ENCODE peak calls at places on chromosomes 11 and 22, in ten cellular contexts. D is posterior cingulate gyrus, L is NCI-H1105, X is WERI-Rb-1, F is body of pancreas, V is sciatic nerve, B is HT1080, H is EH, U is head of caudate nucleus, C is AG09309. I is an unnamed sample.

GRCh38 chr11:113384551-113384950 is 3.0 kb upstream of the ANKK1 start:
- DNase-seq in H (peak), C (peak), B (peak), V (no peak), X (no peak), U (no peak), D (no peak), L (peak), F (no peak), I (no peak)

GRCh38 chr11:66591175-66591574 is 1.7 kb downstream of the CCDC87 start:
- DNase-seq in V (no peak), F (no peak), L (no peak), H (no peak), U (no peak), D (no peak), C (no peak), X (no peak), B (no peak), I (no peak)

GRCh38 chr11:33116535-33116934 is 44.7 kb downstream of the CSTF3 start:
- DNase-seq in X (no peak), U (no peak), V (no peak), C (no peak), H (no peak), B (peak), L (no peak), F (no peak), D (no peak), I (no peak)

GRCh38 chr11:76773921-76774361 is 9.2 kb upstream of the TSKU start:
- DNase-seq in V (no peak), C (no peak), X (no peak), U (no peak), D (no peak), B (no peak), H (no peak), L (no peak), F (peak), I (peak)

GRCh38 chr11:79263001-79263400 is 177.8 kb downstream of the TENM4 start:
- DNase-seq in U (no peak), F (no peak), C (no peak), D (no peak), V (no peak), X (peak), H (no peak), L (peak), B (no peak), I (no peak)

GRCh38 chr22:40324468-40325305 is 21.6 kb upstream of the ADSL start:
- DNase-seq in X (no peak), D (no peak), H (no peak), L (no peak), U (no peak), V (no peak), C (no peak), F (no peak), B (no peak), I (no peak)

GRCh38 chr11:19316434-19316833 is 75.7 kb upstream of the E2F8 start:
- DNase-seq in V (peak), L (no peak), D (no peak), F (peak), U (peak), C (no peak), H (no peak), X (no peak), B (no peak), I (peak)

GRCh38 chr22:23137905-23138520 is 3.8 kb downstream of the RSPH14 start:
- DNase-seq in H (peak), D (peak), C (no peak), B (peak), U (no peak), F (peak), L (no peak), V (no peak), X (no peak), I (no peak)

GRCh38 chr11:103327721-103328120 is 218.5 kb downstream of the DYNC2H1 start:
- DNase-seq in V (no peak), D (no peak), C (no peak), U (no peak), F (no peak), L (no peak), H (no peak), B (no peak), X (no peak), I (no peak)

GRCh38 chr11:101880208-101880607 is 34.6 kb upstream of the CEP126 start:
- DNase-seq in L (peak), B (peak), C (no peak), H (peak), X (peak), V (no peak), F (peak), D (no peak), U (peak), I (no peak)

GRCh38 chr11:94958118-94958517 is 15.2 kb downstream of the CWC15 start:
- DNase-seq in U (no peak), B (peak), D (no peak), C (no peak), L (no peak), F (no peak), V (no peak), H (peak), X (no peak), I (no peak)

GRCh38 chr11:5620606-5621521 is 3.9 kb upstream of the TRIM34 start:
- DNase-seq in U (no peak), B (peak), H (peak), X (no peak), F (peak), V (no peak), C (peak), D (no peak), L (no peak), I (no peak)

GRCh38 chr11:71213696-71214552 is 38.5 kb downstream of the SHANK2 start:
- DNase-seq in F (no peak), B (no peak), C (no peak), H (no peak), V (peak), D (peak), U (no peak), X (no peak), L (no peak), I (no peak)

GRCh38 chr11:76860539-76861475 is at the start of gene ACER3:
- DNase-seq in V (peak), F (peak), H (peak), C (peak), L (peak), X (peak), D (peak), U (peak), B (peak), I (peak)

GRCh38 chr22:31229402-31230140 is 17.5 kb downstream of the LIMK2 start:
- DNase-seq in B (peak), C (no peak), X (peak), V (no peak), U (no peak), F (peak), H (peak), D (no peak), L (no peak), I (peak)

GRCh38 chr11:62882811-62883496 is 2.3 kb downstream of the SLC3A2 start:
- DNase-seq in B (no peak), C (no peak), L (no peak), X (no peak), H (peak), V (no peak), D (no peak), F (no peak), U (no peak), I (no peak)

GRCh38 chr11:73804712-73805111 is 17.0 kb downstream of the MRPL48 start:
- DNase-seq in D (no peak), C (no peak), V (no peak), F (no peak), U (no peak), X (no peak), B (no peak), L (no peak), H (no peak), I (no peak)

GRCh38 chr11:17846852-17847453 is 112.4 kb downstream of the KCNC1 start:
- DNase-seq in V (no peak), C (no peak), B (peak), H (peak), F (no peak), U (peak), X (peak), D (peak), L (no peak), I (peak)

GRCh38 chr11:80872116-80872728 is 1431.4 kb upstream of the TENM4 start:
- DNase-seq in F (no peak), U (no peak), H (no peak), L (no peak), V (no peak), X (no peak), C (no peak), B (no peak), D (no peak), I (no peak)

GRCh38 chr11:86247608-86248007 is 3.1 kb downstream of the EED start:
- DNase-seq in C (no peak), V (no peak), U (no peak), L (no peak), B (no peak), F (no peak), D (no peak), H (no peak), X (no peak), I (no peak)

GRCh38 chr11:25211635-25212251 is 714.9 kb downstream of the LUZP2 start:
- DNase-seq in V (no peak), X (no peak), L (no peak), H (no peak), C (no peak), B (peak), U (no peak), D (no peak), F (no peak), I (no peak)

GRCh38 chr11:115629456-115630015 is 125.3 kb upstream of the CADM1 start:
- DNase-seq in L (no peak), D (no peak), H (no peak), C (no peak), X (no peak), U (no peak), F (no peak), B (no peak), V (no peak), I (no peak)

GRCh38 chr11:48034926-48035876 is 54.8 kb downstream of the PTPRJ start:
- DNase-seq in L (no peak), B (peak), X (peak), U (peak), H (no peak), C (no peak), V (peak), D (peak), F (peak), I (peak)

GRCh38 chr11:79198898-79199250 is 242.0 kb downstream of the TENM4 start:
- DNase-seq in H (peak), U (no peak), X (no peak), C (no peak), B (peak), F (no peak), L (no peak), V (no peak), D (no peak), I (peak)

GRCh38 chr11:65435330-65435931 is 12.8 kb downstream of the NEAT1 start:
- DNase-seq in C (no peak), B (no peak), H (peak), X (no peak), V (peak), F (no peak), D (no peak), L (no peak), U (no peak), I (peak)

I was measured in psoas muscle.